ENCODE peak calls at places on chromosome 22, in four cellular contexts. D is right atrium auricular region, J is astrocyte, S is BE2C. R is an unnamed sample. For H3K4me1, the result is how much of the 10 kb centered on the place peaks cover.

GRCh38 chr22:50656122-50657070 is 16.2 kb upstream of the SHANK3 start:
- DNase-seq in D (no peak), S (no peak), J (peak), R (peak)

GRCh38 chr22:20517841-20518592 is 10.6 kb downstream of the MED15 start:
- DNase-seq in S (no peak), D (no peak), J (no peak), R (no peak)

GRCh38 chr22:49670610-49671330 is 156.9 kb downstream of the BRD1 start:
- DNase-seq in J (no peak), D (no peak), S (no peak), R (no peak)

GRCh38 chr22:37636186-37636948 is 3.1 kb upstream of the SH3BP1 start:
- DNase-seq in S (no peak), D (no peak), J (peak), R (peak)

GRCh38 chr22:21714784-21715183 is 20.8 kb downstream of the YPEL1 start:
- DNase-seq in J (no peak), S (no peak), D (no peak), R (no peak)

GRCh38 chr22:36286096-36286957 is 33.4 kb downstream of the APOL1 start:
- DNase-seq in D (peak), S (peak), J (peak), R (peak)

GRCh38 chr22:45235851-45236342 is 4.8 kb downstream of the KIAA0930 start:
- DNase-seq in D (no peak), J (no peak), S (no peak), R (no peak)

GRCh38 chr22:19870153-19871022 is 15.7 kb upstream of the GNB1L start:
- DNase-seq in D (no peak), J (no peak), S (peak), R (no peak)

GRCh38 chr22:48953830-48954229 is 873.8 kb downstream of the BRD1 start:
- DNase-seq in D (peak), S (no peak), J (no peak), R (no peak)

GRCh38 chr22:38830845-38831108 is 13.1 kb downstream of the NPTXR start:
- DNase-seq in J (no peak), D (no peak), S (no peak), R (no peak)

DNA sequence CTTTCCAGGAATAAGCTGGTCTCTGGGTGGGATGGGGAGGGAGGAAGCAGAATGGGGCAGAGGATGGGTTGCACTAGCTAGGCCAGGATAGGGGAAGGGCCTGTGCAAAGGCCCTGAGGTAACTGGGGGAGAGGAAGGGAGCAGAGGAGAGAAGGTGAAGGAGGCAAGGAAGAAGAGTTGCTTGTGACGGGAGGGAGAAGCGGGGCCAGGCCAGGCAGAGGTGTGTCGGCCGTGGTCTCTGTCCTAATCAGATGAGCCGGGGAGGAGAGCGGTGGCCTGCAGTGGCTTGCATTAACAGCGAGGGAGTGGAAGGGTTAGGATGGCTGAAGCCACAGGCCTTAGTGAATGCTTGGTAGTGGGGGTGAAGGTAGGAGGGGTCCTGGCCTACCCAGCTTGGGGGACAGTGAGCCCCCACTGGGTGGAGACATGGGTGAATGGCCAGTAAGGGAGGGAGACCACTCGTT is 6.0 kb upstream of the DERL3 start:
- DNase-seq in S (no peak), J (no peak), D (no peak), R (no peak)
- H3K4me1 ChIP-seq in S (under half), J (under half), D (under half), R (under half)

GRCh38 chr22:33565580-33565995 is 354.7 kb downstream of the LARGE1 start:
- DNase-seq in S (no peak), J (no peak), D (peak), R (no peak)
- H3K4me1 ChIP-seq in S (under half), J (under half), D (under half), R (under half)

GRCh38 chr22:26546282-26546681 is 34.0 kb upstream of the TFIP11 start:
- DNase-seq in D (no peak), S (no peak), J (no peak), R (no peak)

GRCh38 chr22:26544489-26544888 is 32.2 kb upstream of the TFIP11 start:
- DNase-seq in S (no peak), J (no peak), D (no peak), R (no peak)

GRCh38 chr22:26547426-26547825 is 35.2 kb upstream of the TFIP11 start:
- DNase-seq in J (no peak), D (no peak), S (no peak), R (no peak)

GRCh38 chr22:26545385-26545784 is 33.1 kb upstream of the TFIP11 start:
- DNase-seq in J (no peak), S (no peak), D (no peak), R (no peak)

GRCh38 chr22:26545827-26546226 is 33.6 kb upstream of the TFIP11 start:
- DNase-seq in D (no peak), J (no peak), S (no peak), R (no peak)
- H3K4me1 ChIP-seq in D (half or more), J (under half), S (under half), R (under half)

GRCh38 chr22:42303304-42304020 is 33.0 kb upstream of the TCF20 start:
- DNase-seq in D (no peak), J (no peak), S (no peak), R (no peak)
- H3K4me1 ChIP-seq in D (under half), J (under half), S (under half), R (under half)

DNA sequence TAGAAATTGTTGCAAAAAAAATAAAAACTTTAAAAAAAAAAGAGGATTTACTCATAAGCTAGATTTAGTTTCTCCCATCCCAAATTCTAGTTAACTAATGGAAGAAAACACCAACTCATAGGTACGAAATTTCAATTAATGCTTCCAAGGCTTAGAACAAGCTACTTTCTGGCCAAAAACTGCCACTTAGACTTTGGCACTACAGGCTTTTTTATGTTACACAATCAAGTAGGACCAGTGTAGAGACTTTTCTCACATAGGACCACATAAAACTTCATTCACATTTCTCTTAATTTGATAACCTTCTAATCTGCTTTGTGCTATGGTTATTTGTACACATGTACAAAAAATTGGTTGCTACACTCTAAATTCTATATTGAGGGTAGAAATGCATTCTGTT is 3.1 kb downstream of the ST13 start:
- DNase-seq in J (no peak), S (no peak), D (no peak), R (no peak)
- H3K4me1 ChIP-seq in J (under half), S (under half), D (under half), R (under half)

GRCh38 chr22:46607483-46608114 is 12.6 kb upstream of the GRAMD4 start:
- DNase-seq in S (no peak), D (no peak), J (no peak), R (no peak)

GRCh38 chr22:46602025-46602424 is 18.2 kb upstream of the GRAMD4 start:
- DNase-seq in D (no peak), J (no peak), S (no peak), R (no peak)

GRCh38 chr22:46606886-46607285 is 13.3 kb upstream of the GRAMD4 start:
- DNase-seq in J (no peak), S (no peak), D (no peak), R (no peak)

GRCh38 chr22:46604306-46604690 is 15.9 kb upstream of the GRAMD4 start:
- DNase-seq in J (no peak), S (no peak), D (no peak), R (no peak)

DNA sequence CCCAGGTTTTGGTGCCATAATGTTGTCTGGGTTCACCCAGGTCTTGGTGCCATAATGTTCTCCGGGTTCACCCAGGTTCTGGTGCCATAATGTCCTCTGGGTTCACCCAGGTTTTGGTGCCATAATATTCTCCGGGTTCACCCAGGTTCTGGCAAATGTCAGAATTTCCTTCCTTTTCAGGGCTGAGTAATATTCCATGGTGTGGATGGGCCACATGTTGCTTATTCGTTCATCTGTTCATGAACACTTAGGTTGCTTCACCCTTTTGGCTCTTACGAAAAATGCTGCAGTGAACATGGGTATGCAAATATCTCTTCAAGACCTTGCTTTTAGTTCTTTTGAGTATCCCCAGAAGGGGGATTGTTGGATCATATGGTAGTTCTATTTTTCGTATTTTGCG is 15.1 kb upstream of the GRAMD4 start:
- DNase-seq in S (no peak), J (no peak), D (no peak), R (no peak)
- H3K4me1 ChIP-seq in S (under half), J (under half), D (under half), R (under half)